ENCODE peak calls at places on chromosomes 11 and 22, in seven cellular contexts. One of them, this sample, is unnamed.

GRCh38 chr11:124483422-124483821 is 37.9 kb upstream of the OR8B8 start:
- DNase-seq in endothelial cell: no peak
- DNase-seq in transverse colon: no peak
- DNase-seq in HFF-Myc: no peak
- DNase-seq in AG09309: no peak
- DNase-seq in heart right ventricle: no peak
- DNase-seq in fibroblast of lung: no peak
- DNase-seq in this sample: no peak

GRCh38 chr11:26974068-26974790 is 19.7 kb upstream of the FIBIN start:
- DNase-seq in transverse colon: no peak
- DNase-seq in fibroblast of lung: peak
- DNase-seq in heart right ventricle: no peak
- DNase-seq in AG09309: peak
- DNase-seq in endothelial cell: no peak
- DNase-seq in HFF-Myc: peak
- DNase-seq in this sample: no peak

GRCh38 chr11:6647282-6647679 is 8.3 kb downstream of the DCHS1 start:
- DNase-seq in fibroblast of lung: no peak
- DNase-seq in HFF-Myc: no peak
- DNase-seq in AG09309: no peak
- DNase-seq in transverse colon: no peak
- DNase-seq in heart right ventricle: peak
- DNase-seq in endothelial cell: no peak
- DNase-seq in this sample: no peak

GRCh38 chr22:29225422-29226090 is 19.9 kb downstream of the EMID1 start:
- DNase-seq in endothelial cell: no peak
- DNase-seq in heart right ventricle: peak
- DNase-seq in fibroblast of lung: peak
- DNase-seq in AG09309: no peak
- DNase-seq in transverse colon: peak
- DNase-seq in HFF-Myc: no peak
- DNase-seq in this sample: no peak

GRCh38 chr11:74471037-74471436 is 3.7 kb upstream of the KCNE3 start:
- DNase-seq in endothelial cell: no peak
- DNase-seq in transverse colon: no peak
- DNase-seq in fibroblast of lung: no peak
- DNase-seq in HFF-Myc: no peak
- DNase-seq in heart right ventricle: no peak
- DNase-seq in AG09309: no peak
- DNase-seq in this sample: no peak

GRCh38 chr22:41478891-41479521 is 10.1 kb downstream of the ACO2 start:
- DNase-seq in transverse colon: no peak
- DNase-seq in HFF-Myc: no peak
- DNase-seq in endothelial cell: no peak
- DNase-seq in AG09309: no peak
- DNase-seq in fibroblast of lung: peak
- DNase-seq in heart right ventricle: no peak
- DNase-seq in this sample: peak

GRCh38 chr11:2480874-2481220 is 36.0 kb downstream of the KCNQ1 start:
- DNase-seq in fibroblast of lung: no peak
- DNase-seq in transverse colon: no peak
- DNase-seq in heart right ventricle: no peak
- DNase-seq in endothelial cell: no peak
- DNase-seq in AG09309: no peak
- DNase-seq in HFF-Myc: no peak
- DNase-seq in this sample: no peak

GRCh38 chr11:120608760-120609211 is 97.2 kb downstream of the GRIK4 start:
- DNase-seq in fibroblast of lung: peak
- DNase-seq in transverse colon: peak
- DNase-seq in heart right ventricle: no peak
- DNase-seq in AG09309: peak
- DNase-seq in endothelial cell: no peak
- DNase-seq in HFF-Myc: no peak
- DNase-seq in this sample: no peak

GRCh38 chr11:86262387-86262786 is 17.8 kb downstream of the EED start:
- DNase-seq in heart right ventricle: no peak
- DNase-seq in transverse colon: no peak
- DNase-seq in HFF-Myc: no peak
- DNase-seq in endothelial cell: no peak
- DNase-seq in AG09309: no peak
- DNase-seq in fibroblast of lung: no peak
- DNase-seq in this sample: no peak

GRCh38 chr11:44509291-44509690 is 56.2 kb upstream of the CD82 start:
- DNase-seq in endothelial cell: no peak
- DNase-seq in fibroblast of lung: no peak
- DNase-seq in transverse colon: no peak
- DNase-seq in heart right ventricle: no peak
- DNase-seq in AG09309: no peak
- DNase-seq in HFF-Myc: no peak
- DNase-seq in this sample: no peak

GRCh38 chr11:117579148-117579547 is 217.9 kb downstream of the DSCAML1 start:
- DNase-seq in HFF-Myc: no peak
- DNase-seq in fibroblast of lung: no peak
- DNase-seq in endothelial cell: no peak
- DNase-seq in AG09309: no peak
- DNase-seq in heart right ventricle: no peak
- DNase-seq in transverse colon: no peak
- DNase-seq in this sample: no peak

GRCh38 chr11:86990520-86990919 is 35.3 kb upstream of the FZD4 start:
- DNase-seq in endothelial cell: no peak
- DNase-seq in AG09309: peak
- DNase-seq in heart right ventricle: no peak
- DNase-seq in HFF-Myc: no peak
- DNase-seq in transverse colon: no peak
- DNase-seq in fibroblast of lung: peak
- DNase-seq in this sample: no peak

GRCh38 chr11:36467913-36468312 is 42.2 kb downstream of the TRAF6 start:
- DNase-seq in AG09309: no peak
- DNase-seq in heart right ventricle: no peak
- DNase-seq in fibroblast of lung: no peak
- DNase-seq in transverse colon: no peak
- DNase-seq in endothelial cell: no peak
- DNase-seq in HFF-Myc: no peak
- DNase-seq in this sample: no peak

GRCh38 chr11:28690746-28691145 is 582.6 kb downstream of the METTL15 start:
- DNase-seq in fibroblast of lung: peak
- DNase-seq in transverse colon: no peak
- DNase-seq in HFF-Myc: no peak
- DNase-seq in AG09309: no peak
- DNase-seq in endothelial cell: no peak
- DNase-seq in heart right ventricle: no peak
- DNase-seq in this sample: no peak

GRCh38 chr11:92707665-92708064 is 261.8 kb upstream of the MTNR1B start:
- DNase-seq in HFF-Myc: no peak
- DNase-seq in endothelial cell: no peak
- DNase-seq in AG09309: no peak
- DNase-seq in transverse colon: no peak
- DNase-seq in fibroblast of lung: no peak
- DNase-seq in heart right ventricle: peak
- DNase-seq in this sample: no peak

GRCh38 chr11:67640021-67640757 is 626 bp upstream of the TBX10 start:
- DNase-seq in endothelial cell: peak
- DNase-seq in heart right ventricle: peak
- DNase-seq in AG09309: no peak
- DNase-seq in transverse colon: peak
- DNase-seq in fibroblast of lung: peak
- DNase-seq in HFF-Myc: no peak
- DNase-seq in this sample: peak
- TF ChIP-seq CTCF in endothelial cell: peak
- TF ChIP-seq CTCF in heart right ventricle: peak
- TF ChIP-seq CTCF in AG09309: peak
- TF ChIP-seq CTCF in transverse colon: peak
- TF ChIP-seq CTCF in fibroblast of lung: peak
- TF ChIP-seq CTCF in HFF-Myc: peak
- TF ChIP-seq CTCF in this sample: peak

DNA sequence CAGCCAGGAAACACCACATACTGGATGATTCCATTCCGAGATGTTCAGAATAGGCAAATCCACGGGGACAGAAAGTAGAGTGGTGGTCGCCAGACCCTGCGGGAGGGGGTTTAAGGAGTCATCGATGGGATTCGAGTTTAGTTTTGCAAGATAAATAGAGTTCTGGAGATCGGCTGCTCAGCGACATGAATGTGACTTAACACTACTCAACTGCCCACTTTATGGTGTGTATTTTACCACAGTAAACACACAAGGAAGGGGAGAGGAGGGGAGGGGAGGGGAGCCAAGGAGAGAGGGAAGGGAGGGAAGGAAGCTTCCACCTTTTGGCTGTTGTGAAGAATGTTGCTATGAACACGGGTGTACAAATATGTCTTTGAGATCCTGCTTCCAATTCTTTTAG is 10.4 kb upstream of the ARHGAP8 start:
- DNase-seq in fibroblast of lung: no peak
- DNase-seq in HFF-Myc: no peak
- DNase-seq in AG09309: no peak
- DNase-seq in endothelial cell: no peak
- DNase-seq in transverse colon: peak
- DNase-seq in heart right ventricle: no peak
- DNase-seq in this sample: no peak
- TF ChIP-seq CTCF in fibroblast of lung: no peak
- TF ChIP-seq CTCF in HFF-Myc: no peak
- TF ChIP-seq CTCF in AG09309: no peak
- TF ChIP-seq CTCF in endothelial cell: no peak
- TF ChIP-seq CTCF in transverse colon: no peak
- TF ChIP-seq CTCF in heart right ventricle: no peak
- TF ChIP-seq CTCF in this sample: no peak

DNA sequence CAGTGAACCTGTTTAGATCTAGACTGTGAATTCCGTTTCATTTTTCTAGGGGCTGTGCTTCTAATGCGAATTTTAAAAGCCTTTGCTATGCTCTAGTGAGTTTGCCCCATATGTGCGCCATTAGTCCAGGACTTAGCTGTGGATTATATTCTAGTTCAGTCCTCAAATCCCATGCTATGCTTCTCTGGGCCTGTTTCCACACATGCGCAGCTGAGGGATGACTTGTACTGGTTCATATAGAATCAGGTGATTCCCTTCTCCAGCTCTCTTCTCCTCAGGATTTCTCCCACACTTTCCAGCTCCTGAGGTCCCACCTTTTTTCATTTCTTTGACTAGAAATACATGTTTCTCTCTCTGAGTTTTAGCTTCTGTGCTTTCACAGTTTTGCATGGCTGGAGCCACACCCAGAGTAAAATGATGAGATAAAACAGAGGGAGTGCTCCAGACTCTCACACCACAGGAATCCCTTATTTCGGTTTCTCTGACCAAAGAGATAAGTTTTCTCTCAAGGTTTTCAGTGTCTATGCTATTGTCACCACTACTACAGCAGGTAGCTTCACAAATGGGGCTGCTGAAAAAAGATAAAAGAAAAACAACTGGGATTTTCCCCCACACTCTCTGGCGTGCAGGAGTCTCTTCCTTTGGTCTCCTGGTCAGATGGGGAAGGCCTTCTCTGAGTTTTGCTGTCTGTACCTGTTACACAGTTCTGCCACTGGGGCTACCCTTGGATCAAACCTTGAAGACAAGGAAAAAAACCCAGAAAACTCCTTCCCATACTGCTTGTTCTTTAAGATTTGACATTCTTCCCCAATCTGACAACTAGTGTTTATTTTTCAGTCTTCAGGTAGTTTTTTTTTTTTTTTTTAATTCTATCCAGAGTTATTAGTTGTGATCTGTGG is 96.2 kb upstream of the TEAD1 start:
- DNase-seq in fibroblast of lung: no peak
- DNase-seq in transverse colon: no peak
- DNase-seq in AG09309: no peak
- DNase-seq in endothelial cell: no peak
- DNase-seq in heart right ventricle: no peak
- DNase-seq in HFF-Myc: no peak
- DNase-seq in this sample: no peak
- TF ChIP-seq CTCF in fibroblast of lung: no peak
- TF ChIP-seq CTCF in transverse colon: no peak
- TF ChIP-seq CTCF in AG09309: peak
- TF ChIP-seq CTCF in endothelial cell: peak
- TF ChIP-seq CTCF in heart right ventricle: no peak
- TF ChIP-seq CTCF in HFF-Myc: no peak
- TF ChIP-seq CTCF in this sample: no peak

DNA sequence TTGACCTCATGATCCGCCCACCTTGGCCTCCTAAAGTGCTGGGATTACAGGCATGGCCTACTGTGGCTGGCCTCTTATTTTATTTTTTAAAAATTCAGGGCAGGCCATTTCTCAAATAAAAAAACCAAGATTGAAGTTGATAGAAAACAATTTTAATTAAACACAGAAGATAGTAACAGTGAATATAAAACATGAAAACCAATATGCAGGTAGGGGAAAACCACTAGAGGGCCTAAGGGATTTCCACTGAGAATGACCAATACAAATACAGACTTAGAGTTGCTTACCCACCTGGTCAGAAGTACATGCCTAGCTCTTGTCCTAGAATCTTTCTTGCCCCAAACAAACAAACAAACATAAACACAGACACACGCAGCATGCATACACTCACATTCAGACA is 1.7 kb upstream of the RTCB start:
- DNase-seq in transverse colon: no peak
- DNase-seq in AG09309: no peak
- DNase-seq in endothelial cell: peak
- DNase-seq in HFF-Myc: no peak
- DNase-seq in heart right ventricle: no peak
- DNase-seq in fibroblast of lung: peak
- DNase-seq in this sample: peak
- TF ChIP-seq CTCF in transverse colon: no peak
- TF ChIP-seq CTCF in AG09309: peak
- TF ChIP-seq CTCF in endothelial cell: peak
- TF ChIP-seq CTCF in HFF-Myc: peak
- TF ChIP-seq CTCF in heart right ventricle: no peak
- TF ChIP-seq CTCF in fibroblast of lung: peak
- TF ChIP-seq CTCF in this sample: peak

GRCh38 chr22:44386386-44387035 is 73.8 kb upstream of the SHISAL1 start:
- DNase-seq in heart right ventricle: no peak
- DNase-seq in fibroblast of lung: no peak
- DNase-seq in endothelial cell: no peak
- DNase-seq in HFF-Myc: no peak
- DNase-seq in AG09309: no peak
- DNase-seq in transverse colon: no peak
- DNase-seq in this sample: no peak
- TF ChIP-seq CTCF in heart right ventricle: no peak
- TF ChIP-seq CTCF in fibroblast of lung: no peak
- TF ChIP-seq CTCF in endothelial cell: no peak
- TF ChIP-seq CTCF in HFF-Myc: no peak
- TF ChIP-seq CTCF in AG09309: no peak
- TF ChIP-seq CTCF in transverse colon: no peak
- TF ChIP-seq CTCF in this sample: no peak

GRCh38 chr22:22787805-22788459 is 99.7 kb upstream of the IGLL5 start:
- DNase-seq in endothelial cell: peak
- DNase-seq in AG09309: peak
- DNase-seq in HFF-Myc: peak
- DNase-seq in heart right ventricle: no peak
- DNase-seq in transverse colon: peak
- DNase-seq in fibroblast of lung: peak
- DNase-seq in this sample: peak
- TF ChIP-seq CTCF in endothelial cell: peak
- TF ChIP-seq CTCF in AG09309: peak
- TF ChIP-seq CTCF in HFF-Myc: peak
- TF ChIP-seq CTCF in heart right ventricle: peak
- TF ChIP-seq CTCF in transverse colon: peak
- TF ChIP-seq CTCF in fibroblast of lung: peak
- TF ChIP-seq CTCF in this sample: peak